ENCODE peak calls at places on chromosomes 4 and X, in eight cellular contexts. S is keratinocyte, J is upper lobe of right lung, T is lower lobe of right lung, N is PC-3, O is vagina, B is heart right ventricle, D is mucosa of descending colon. P is an unnamed sample. For H3K9me3, the result is how much of the 10 kb centered on the place peaks cover.

GRCh38 chr4:21802406-21802805 is 146.2 kb downstream of the KCNIP4 start:
- DNase-seq in D (no peak), T (no peak), O (no peak), B (no peak), S (no peak), J (no peak), N (peak), P (no peak)

GRCh38 chr4:155249036-155249566 is 40.7 kb downstream of the NPY2R start:
- DNase-seq in B (no peak), D (no peak), N (peak), S (no peak), J (no peak), T (no peak), O (no peak), P (no peak)

GRCh38 chr4:42995343-42995944 is 102.9 kb downstream of the GRXCR1 start:
- DNase-seq in J (no peak), B (no peak), O (no peak), N (peak), D (no peak), S (no peak), T (no peak), P (no peak)

GRCh38 chr4:185346975-185347601 is 48.6 kb downstream of the LRP2BP start:
- DNase-seq in J (no peak), T (no peak), N (no peak), O (no peak), B (no peak), D (no peak), S (no peak), P (no peak)

GRCh38 chrX:65406532-65406931 is 128.1 kb downstream of the LAS1L start:
- DNase-seq in S (no peak), O (no peak), T (no peak), J (no peak), B (peak), D (peak), N (no peak), P (no peak)

GRCh38 chr4:7193040-7193958 is 961 bp downstream of the SORCS2 start:
- DNase-seq in S (no peak), D (no peak), T (peak), B (no peak), N (peak), J (peak), O (peak), P (no peak)

GRCh38 chr4:119731146-119731742 is 102.6 kb upstream of the PDE5A start:
- DNase-seq in B (no peak), T (no peak), O (no peak), S (no peak), D (no peak), N (no peak), J (no peak), P (no peak)

GRCh38 chr4:47368211-47368610 is 95.3 kb downstream of the COMMD8 start:
- DNase-seq in B (no peak), J (no peak), N (no peak), D (no peak), T (no peak), S (no peak), O (no peak), P (no peak)

GRCh38 chr4:140568507-140569306 is at the start of gene UCP1:
- DNase-seq in B (peak), J (peak), D (peak), S (no peak), O (no peak), T (peak), N (no peak), P (no peak)

GRCh38 chr4:172630289-172630688 is 538.3 kb upstream of the GALNT7 start:
- DNase-seq in O (no peak), S (no peak), J (no peak), T (no peak), N (no peak), D (no peak), B (no peak), P (no peak)

GRCh38 chrX:102995316-102995715 is 58.2 kb downstream of the RAB40AL start:
- DNase-seq in S (no peak), D (no peak), J (no peak), B (no peak), T (no peak), O (no peak), N (no peak), P (no peak)
- H3K9me3 ChIP-seq in S (under half), D (under half), J (under half), B (under half), T (under half), O (under half), N (under half), P (under half)

GRCh38 chr4:2102045-2102883 is 43.1 kb downstream of the NAT8L start:
- DNase-seq in N (no peak), T (no peak), B (no peak), J (no peak), S (no peak), O (peak), D (no peak), P (no peak)
- H3K9me3 ChIP-seq in N (under half), T (under half), B (under half), J (under half), S (under half), O (under half), D (under half), P (under half)

GRCh38 chrX:39301041-39301440 is 499.8 kb downstream of the MID1IP1 start:
- DNase-seq in S (no peak), D (no peak), N (no peak), O (peak), B (no peak), T (no peak), J (no peak), P (no peak)
- H3K9me3 ChIP-seq in S (under half), D (under half), N (under half), O (under half), B (under half), T (under half), J (under half), P (under half)

DNA sequence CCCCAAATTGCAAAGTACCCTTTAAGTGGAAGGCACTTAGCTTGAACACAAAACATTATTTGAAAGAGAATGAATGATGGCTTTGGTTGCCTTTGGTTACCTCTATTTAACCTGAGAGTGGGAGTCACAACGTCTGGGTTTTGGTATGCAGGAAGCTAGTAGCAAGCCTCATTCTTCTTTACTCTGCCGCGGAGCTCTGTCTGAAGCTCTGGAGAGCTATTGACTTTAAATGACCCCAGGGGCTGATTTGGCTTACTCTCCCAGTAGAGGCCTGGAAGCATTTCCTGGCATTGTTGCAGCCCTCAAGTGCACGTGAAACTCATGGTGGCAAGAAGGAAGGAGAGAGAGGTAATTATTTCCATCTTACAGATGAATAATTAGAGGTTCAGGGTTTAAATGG is 81.8 kb upstream of the MAGEA4 start:
- DNase-seq in J (no peak), S (no peak), B (no peak), N (no peak), O (no peak), T (peak), D (no peak), P (no peak)
- H3K9me3 ChIP-seq in J (under half), S (under half), B (under half), N (under half), O (under half), T (under half), D (under half), P (under half)